ENCODE peak calls at places on chromosomes 7 and 10, in nine cellular contexts. L, O, B, Y, Z, H, V, N and Q are unnamed samples.

GRCh38 chr7:102912742-102913141 is at the start of gene LRRC17:
- DNase-seq in Y (no peak), H (peak), B (no peak), O (peak), Z (no peak), N (no peak), V (peak), L (peak), Q (no peak)

GRCh38 chr7:55144955-55145342 is 126.1 kb downstream of the EGFR start:
- DNase-seq in N (no peak), H (no peak), B (no peak), L (no peak), V (no peak), Y (no peak), Z (no peak), O (no peak), Q (no peak)

GRCh38 chr7:20219446-20220292 is 2.5 kb upstream of the MACC1 start:
- DNase-seq in V (peak), N (peak), O (peak), Z (no peak), L (peak), H (no peak), B (peak), Y (peak), Q (peak)

GRCh38 chr7:139648941-139649425 is 125.5 kb downstream of the CLEC2L start:
- DNase-seq in O (no peak), L (no peak), Y (no peak), H (no peak), B (no peak), N (peak), V (no peak), Z (no peak), Q (no peak)

GRCh38 chr10:126277177-126277576 is 111.1 kb downstream of the ADAM12 start:
- DNase-seq in N (no peak), H (no peak), Y (no peak), V (no peak), B (no peak), Z (no peak), O (no peak), L (no peak), Q (no peak)

GRCh38 chr7:98133181-98133580 is 26.5 kb downstream of the LMTK2 start:
- DNase-seq in Y (no peak), H (no peak), O (peak), B (no peak), N (no peak), V (peak), L (no peak), Z (no peak), Q (peak)

GRCh38 chr10:14173706-14174594 is 156.8 kb downstream of the FRMD4A start:
- DNase-seq in Z (no peak), V (peak), N (no peak), H (peak), L (peak), Y (no peak), O (peak), B (no peak), Q (no peak)

GRCh38 chr7:124552217-124552616 is 213.4 kb downstream of the GPR37 start:
- DNase-seq in B (no peak), L (no peak), N (no peak), Z (no peak), Y (no peak), O (peak), H (no peak), V (no peak), Q (no peak)

GRCh38 chr10:11663763-11664555 is 52.5 kb upstream of the USP6NL start:
- DNase-seq in L (no peak), N (no peak), O (no peak), B (no peak), H (no peak), V (no peak), Y (no peak), Z (no peak), Q (peak)

GRCh38 chr10:93030409-93030808 is 30.2 kb upstream of the CYP26C1 start:
- DNase-seq in Z (no peak), B (no peak), O (peak), L (peak), V (peak), Y (no peak), N (no peak), H (no peak), Q (no peak)

GRCh38 chr10:133420579-133420978 is 3.8 kb downstream of the SPRN start:
- DNase-seq in L (no peak), B (no peak), Z (no peak), H (no peak), V (no peak), Y (no peak), N (no peak), O (no peak), Q (no peak)

GRCh38 chr7:126659124-126659523 is 593.6 kb downstream of the GRM8 start:
- DNase-seq in Z (no peak), H (no peak), O (no peak), B (no peak), V (no peak), Y (no peak), L (no peak), N (no peak), Q (no peak)

GRCh38 chr7:37405128-37405527 is 43.5 kb downstream of the ELMO1 start:
- DNase-seq in B (no peak), N (no peak), V (no peak), H (no peak), L (no peak), Y (no peak), Z (no peak), O (no peak), Q (no peak)

GRCh38 chr7:151806938-151807775 is 69.8 kb downstream of the PRKAG2 start:
- DNase-seq in Z (no peak), B (no peak), V (no peak), N (peak), H (no peak), O (no peak), Y (no peak), L (no peak), Q (no peak)

GRCh38 chr10:113753020-113753692 is 1.7 kb downstream of the PLEKHS1 start:
- DNase-seq in V (no peak), O (peak), Z (no peak), L (no peak), N (no peak), H (no peak), Y (peak), B (no peak), Q (peak)

GRCh38 chr10:127313996-127314700 is 117.8 kb upstream of the INSYN2A start:
- DNase-seq in B (no peak), H (peak), L (no peak), Z (no peak), Y (no peak), V (no peak), O (no peak), N (no peak), Q (no peak)

GRCh38 chr7:26319631-26320030 is 28.0 kb downstream of the SNX10 start:
- DNase-seq in Y (no peak), V (no peak), H (no peak), N (no peak), O (no peak), B (no peak), Z (no peak), L (no peak), Q (no peak)

GRCh38 chr7:125032943-125033342 is 103.3 kb upstream of the POT1 start:
- DNase-seq in N (no peak), V (no peak), O (no peak), L (no peak), Z (no peak), Y (no peak), H (no peak), B (no peak), Q (no peak)

GRCh38 chr10:36462194-36462593 is 663.2 kb upstream of the ANKRD30A start:
- DNase-seq in O (peak), N (no peak), Y (no peak), Z (no peak), H (no peak), L (peak), B (no peak), V (peak), Q (no peak)

DNA sequence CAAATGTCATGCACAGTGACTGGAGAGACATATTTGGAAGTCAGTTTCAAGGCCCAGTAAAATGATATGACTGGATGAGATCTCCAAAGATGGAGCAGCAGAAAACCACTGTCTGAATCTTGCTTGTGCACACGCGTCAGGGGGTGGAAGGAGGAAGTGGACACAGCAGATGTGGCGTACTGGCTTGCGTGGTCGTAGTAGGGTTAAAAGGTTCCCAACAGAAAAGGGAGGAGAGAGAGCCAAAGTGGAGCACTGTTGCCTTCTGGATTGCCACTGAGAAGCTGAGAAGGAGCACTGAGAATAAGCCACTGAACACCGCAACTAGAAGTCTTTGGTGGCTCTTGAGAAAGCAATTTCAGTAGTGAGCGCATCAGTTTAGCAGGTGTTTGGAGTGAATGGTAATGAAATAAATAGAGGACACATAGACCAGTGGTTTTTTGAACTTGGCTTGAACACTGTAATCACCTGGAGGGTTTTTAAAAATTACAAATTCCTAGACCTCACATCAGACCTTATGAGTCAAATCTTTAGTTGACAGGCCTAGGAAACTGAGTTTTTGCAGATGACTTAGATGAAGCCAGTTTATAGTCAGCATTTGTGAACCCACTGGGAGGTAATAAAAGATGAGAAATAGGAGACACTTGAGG is 227.3 kb downstream of the PTEN start:
- DNase-seq in Y (no peak), N (no peak), Z (no peak), O (no peak), H (no peak), L (no peak), V (no peak), B (no peak), Q (no peak)
- H3K4me3 ChIP-seq in Y (no peak), N (no peak), Z (no peak), O (no peak), H (no peak), L (no peak), V (no peak), B (no peak), Q (no peak)

DNA sequence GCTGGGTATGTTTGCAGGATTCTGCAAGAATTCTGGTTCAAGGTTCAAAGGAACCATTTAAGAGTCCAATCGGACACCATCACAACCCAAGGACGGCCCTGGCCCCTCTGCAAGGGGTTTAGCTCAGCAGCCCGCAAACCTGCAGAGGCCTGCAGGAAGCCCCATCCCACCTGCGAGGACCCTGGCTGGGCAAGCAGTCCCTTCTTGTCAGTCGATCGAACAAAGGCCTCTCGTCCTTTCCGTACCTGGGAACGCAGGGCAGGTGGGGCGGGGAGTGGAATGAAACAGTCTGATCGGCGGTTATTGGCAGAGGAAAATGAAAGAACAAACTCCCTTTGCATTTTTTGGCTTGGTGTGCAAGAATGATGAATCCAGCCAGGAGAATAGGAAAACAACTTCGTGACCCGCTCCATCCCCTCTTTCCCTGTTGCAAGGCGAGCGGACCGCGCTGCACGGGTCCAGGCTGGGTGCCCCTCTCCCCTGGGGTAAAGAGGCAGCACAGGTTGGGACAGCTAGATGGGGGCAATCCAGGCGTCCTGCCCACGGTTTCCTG is 73.7 kb downstream of the INSIG1 start:
- DNase-seq in N (no peak), L (no peak), B (no peak), V (no peak), O (no peak), Z (peak), Y (no peak), H (no peak), Q (no peak)
- H3K4me3 ChIP-seq in N (no peak), L (no peak), B (no peak), V (no peak), O (no peak), Z (no peak), Y (no peak), H (no peak), Q (no peak)

DNA sequence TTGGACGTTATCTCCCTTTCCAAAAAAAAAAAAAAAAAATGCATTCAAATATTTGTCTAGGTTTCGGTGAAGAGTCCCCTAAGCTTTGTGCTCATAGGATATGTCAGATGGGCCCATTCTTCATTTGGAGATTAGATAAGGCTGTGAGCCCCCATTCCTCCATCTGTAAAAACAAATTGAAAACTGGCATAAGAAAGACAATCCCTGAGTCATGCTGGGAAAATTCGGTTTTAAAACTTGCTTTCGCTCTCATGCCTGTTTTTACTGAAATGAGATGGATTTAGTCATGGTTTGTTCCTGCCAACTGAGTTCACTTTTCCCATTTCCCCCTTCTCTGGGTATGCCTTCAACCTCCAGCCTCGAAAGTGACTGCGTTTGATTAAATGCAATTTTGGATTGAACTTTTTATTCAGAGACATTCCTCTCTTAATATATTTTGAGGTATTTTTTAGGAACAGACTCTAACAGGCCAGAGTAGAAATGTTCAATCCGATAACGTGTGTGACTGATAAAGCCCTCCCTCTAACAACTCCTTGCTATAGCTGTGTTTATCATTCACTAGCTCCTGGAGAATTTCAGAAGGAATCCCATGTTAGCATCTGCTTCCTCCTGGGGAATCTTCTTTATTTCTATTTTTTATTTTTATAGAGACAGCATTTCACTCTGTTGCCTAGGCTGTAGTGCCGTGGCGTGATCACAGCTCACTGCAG is 190.9 kb upstream of the LYZL2 start:
- DNase-seq in L (peak), H (no peak), Z (no peak), V (peak), O (peak), N (no peak), Y (no peak), B (no peak), Q (no peak)
- H3K4me3 ChIP-seq in L (peak), H (no peak), Z (no peak), V (no peak), O (peak), N (no peak), Y (no peak), B (no peak), Q (no peak)

GRCh38 chr7:31688347-31688746 is 1.3 kb downstream of the PPP1R17 start:
- DNase-seq in B (no peak), N (no peak), Y (no peak), H (no peak), L (no peak), V (no peak), O (no peak), Z (no peak), Q (no peak)

GRCh38 chr7:31687024-31687423 is at the start of gene PPP1R17:
- DNase-seq in N (no peak), L (no peak), V (no peak), H (peak), O (no peak), Z (no peak), B (no peak), Y (no peak), Q (no peak)

GRCh38 chr7:31692451-31692850 is 5.4 kb downstream of the PPP1R17 start:
- DNase-seq in H (no peak), Y (no peak), B (no peak), Z (no peak), N (no peak), L (no peak), V (no peak), O (no peak), Q (no peak)

GRCh38 chr7:31690892-31691291 is 3.9 kb downstream of the PPP1R17 start:
- DNase-seq in L (no peak), O (no peak), H (no peak), Z (no peak), N (no peak), V (no peak), Y (no peak), B (no peak), Q (no peak)

GRCh38 chr7:31688990-31689389 is 2.0 kb downstream of the PPP1R17 start:
- DNase-seq in B (no peak), H (no peak), Y (no peak), O (no peak), L (no peak), N (no peak), Z (no peak), V (no peak), Q (no peak)
- H3K4me3 ChIP-seq in B (no peak), H (no peak), Y (no peak), O (no peak), L (no peak), N (no peak), Z (no peak), V (no peak), Q (no peak)

GRCh38 chr10:80471715-80472233 is 17.7 kb downstream of the TSPAN14 start:
- DNase-seq in Y (no peak), Z (no peak), N (no peak), V (no peak), H (no peak), B (no peak), O (no peak), L (no peak), Q (no peak)

GRCh38 chr10:80474597-80474910 is 20.4 kb downstream of the TSPAN14 start:
- DNase-seq in N (no peak), O (no peak), B (no peak), V (no peak), L (no peak), H (no peak), Y (no peak), Z (no peak), Q (no peak)

GRCh38 chr10:80472234-80473095 is 18.4 kb downstream of the TSPAN14 start:
- DNase-seq in Z (no peak), Y (no peak), B (peak), O (peak), V (peak), H (no peak), L (peak), N (peak), Q (no peak)

GRCh38 chr10:80473692-80474596 is 19.8 kb downstream of the TSPAN14 start:
- DNase-seq in L (no peak), H (no peak), V (no peak), N (no peak), Y (no peak), O (peak), Z (no peak), B (no peak), Q (no peak)

GRCh38 chr10:80473096-80473657 is 19.1 kb downstream of the TSPAN14 start:
- DNase-seq in B (no peak), V (no peak), Y (no peak), H (no peak), L (no peak), Z (no peak), N (no peak), O (no peak), Q (no peak)
- H3K4me3 ChIP-seq in B (no peak), V (no peak), Y (no peak), H (no peak), L (no peak), Z (no peak), N (no peak), O (no peak), Q (no peak)

GRCh38 chr7:45660201-45660900 is 86.2 kb downstream of the ADCY1 start:
- DNase-seq in Z (no peak), V (no peak), N (no peak), Y (no peak), B (peak), L (no peak), O (no peak), H (no peak), Q (no peak)
- H3K4me3 ChIP-seq in Z (no peak), V (no peak), N (no peak), Y (no peak), B (no peak), L (no peak), O (no peak), H (no peak), Q (no peak)

DNA sequence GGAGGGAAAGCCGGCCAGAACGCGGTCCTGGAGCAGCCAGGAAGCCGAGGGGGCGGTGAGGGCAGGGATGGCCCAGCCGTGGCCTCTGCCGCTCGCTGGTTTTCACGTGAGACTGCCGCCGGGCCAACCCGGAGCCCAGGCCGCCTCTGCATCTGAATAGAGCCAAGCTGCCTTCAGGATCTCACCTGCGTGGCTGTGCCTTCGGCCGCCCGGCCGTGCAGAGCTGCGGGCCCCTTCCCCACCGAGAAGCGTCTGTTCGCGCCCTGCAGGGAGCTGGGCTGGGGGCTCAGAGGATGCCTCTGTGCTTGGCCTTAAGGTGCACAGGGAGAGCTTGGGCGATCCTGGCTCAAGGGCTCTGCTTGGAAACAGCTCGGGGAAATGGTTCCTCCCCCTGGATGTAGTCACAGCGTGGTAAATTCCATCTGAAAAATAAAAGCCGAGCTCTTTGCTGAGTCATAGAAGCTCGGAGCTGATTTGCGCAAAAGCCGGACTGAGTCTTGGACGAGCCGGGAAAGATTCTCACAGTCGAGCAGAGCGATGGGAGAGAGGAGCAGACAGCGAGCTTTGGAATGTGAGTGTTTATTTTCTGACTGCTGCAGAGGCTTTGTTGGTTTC is at the start of gene JAKMIP3:
- DNase-seq in O (peak), H (peak), N (peak), B (peak), V (peak), Z (no peak), Y (peak), L (peak), Q (peak)
- H3K4me3 ChIP-seq in O (peak), H (no peak), N (peak), B (peak), V (peak), Z (peak), Y (no peak), L (peak), Q (peak)

GRCh38 chr7:120272261-120272895 is 597 bp upstream of the KCND2 start:
- DNase-seq in B (no peak), V (peak), O (peak), Z (no peak), L (peak), Y (no peak), N (no peak), H (peak), Q (no peak)

GRCh38 chr7:120272896-120273475 is at the start of gene KCND2:
- DNase-seq in Y (no peak), O (peak), V (peak), N (peak), L (peak), H (peak), Z (no peak), B (no peak), Q (no peak)

GRCh38 chr7:120274899-120275298 is 1.9 kb downstream of the KCND2 start:
- DNase-seq in Y (no peak), N (no peak), O (no peak), V (no peak), B (no peak), Z (no peak), H (no peak), L (no peak), Q (no peak)

GRCh38 chr7:120274482-120274881 is 1.5 kb downstream of the KCND2 start:
- DNase-seq in O (no peak), B (no peak), L (no peak), Y (no peak), Z (no peak), N (peak), V (no peak), H (no peak), Q (no peak)

DNA sequence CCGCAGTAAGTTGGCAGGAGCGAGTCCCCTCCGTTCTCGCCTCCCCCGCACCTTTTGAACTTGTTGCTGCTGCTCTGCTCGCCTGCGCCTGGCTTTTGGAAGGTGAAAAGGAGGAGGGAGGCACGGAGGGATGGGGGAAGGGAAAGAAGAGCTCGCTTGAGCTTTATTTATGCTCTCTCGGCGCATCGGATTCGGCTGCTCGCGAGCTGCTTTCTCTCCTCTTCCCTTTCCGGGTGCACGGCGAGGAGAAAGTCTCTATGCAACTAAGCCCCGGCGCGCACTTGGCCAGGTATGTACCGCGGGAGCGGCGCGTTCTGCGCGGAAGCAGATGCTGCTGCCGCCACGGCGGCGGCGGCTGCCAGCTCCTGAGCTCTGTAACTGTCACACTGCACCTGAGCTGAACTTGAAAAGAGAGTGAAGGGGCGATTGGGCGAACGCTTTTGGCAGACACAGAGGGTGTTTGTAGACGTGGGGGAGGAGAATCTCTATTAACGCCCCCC is 551 bp downstream of the KCND2 start:
- DNase-seq in B (no peak), V (peak), Y (peak), N (peak), H (peak), L (peak), O (peak), Z (no peak), Q (no peak)
- H3K4me3 ChIP-seq in B (no peak), V (peak), Y (no peak), N (peak), H (peak), L (peak), O (peak), Z (no peak), Q (no peak)